ENCODE peak calls at places on chromosome 4, in ten cellular contexts. One of them, this sample, is unnamed.

GRCh38 chr4:15159477-15160019 is 157.3 kb downstream of the CPEB2 start:
- DNase-seq in SW480: no peak
- DNase-seq in AG10803: no peak
- DNase-seq in H4: no peak
- DNase-seq in NCI-H1417 treated with DMSO at 0.1 percent for 48 hours: no peak
- DNase-seq in fibroblast of pulmonary artery: no peak
- DNase-seq in HFF-Myc: no peak
- DNase-seq in Right ventricle myocardium superior: no peak
- DNase-seq in stimulated activated CD4-positive, alpha-beta T cell treated with anti-CD3 and anti-CD28 coated beads, Interleukin-4, amount 100 ng/mL, for 48 hours: no peak
- DNase-seq in T-helper 2 cell: no peak
- DNase-seq in this sample: no peak

GRCh38 chr4:56658410-56659003 is 22.6 kb downstream of the HOPX start:
- DNase-seq in HFF-Myc: no peak
- DNase-seq in SW480: no peak
- DNase-seq in NCI-H1417 treated with DMSO at 0.1 percent for 48 hours: no peak
- DNase-seq in AG10803: peak; percentile 42
- DNase-seq in H4: no peak
- DNase-seq in stimulated activated CD4-positive, alpha-beta T cell treated with anti-CD3 and anti-CD28 coated beads, Interleukin-4, amount 100 ng/mL, for 48 hours: no peak
- DNase-seq in Right ventricle myocardium superior: no peak
- DNase-seq in fibroblast of pulmonary artery: peak; percentile 60
- DNase-seq in T-helper 2 cell: no peak
- DNase-seq in this sample: no peak

GRCh38 chr4:38169524-38169923 is 209.3 kb downstream of the PTTG2 start:
- DNase-seq in NCI-H1417 treated with DMSO at 0.1 percent for 48 hours: no peak
- DNase-seq in H4: peak; percentile 47
- DNase-seq in SW480: peak; percentile 78
- DNase-seq in fibroblast of pulmonary artery: no peak
- DNase-seq in AG10803: no peak
- DNase-seq in T-helper 2 cell: peak; percentile 55
- DNase-seq in Right ventricle myocardium superior: no peak
- DNase-seq in HFF-Myc: no peak
- DNase-seq in stimulated activated CD4-positive, alpha-beta T cell treated with anti-CD3 and anti-CD28 coated beads, Interleukin-4, amount 100 ng/mL, for 48 hours: no peak
- DNase-seq in this sample: no peak

GRCh38 chr4:51844157-51845054 is 1.5 kb downstream of the DCUN1D4 start:
- DNase-seq in NCI-H1417 treated with DMSO at 0.1 percent for 48 hours: peak; percentile 52
- DNase-seq in fibroblast of pulmonary artery: peak; percentile 96
- DNase-seq in T-helper 2 cell: peak; percentile 90
- DNase-seq in AG10803: peak; percentile 89
- DNase-seq in H4: peak; percentile 91
- DNase-seq in HFF-Myc: peak; percentile 77
- DNase-seq in SW480: peak; percentile 88
- DNase-seq in Right ventricle myocardium superior: peak; percentile 96
- DNase-seq in stimulated activated CD4-positive, alpha-beta T cell treated with anti-CD3 and anti-CD28 coated beads, Interleukin-4, amount 100 ng/mL, for 48 hours: peak; percentile 72
- DNase-seq in this sample: peak; percentile 93

GRCh38 chr4:1411436-1412375 is 5.5 kb upstream of the NKX1-1 start:
- DNase-seq in HFF-Myc: no peak
- DNase-seq in T-helper 2 cell: no peak
- DNase-seq in SW480: no peak
- DNase-seq in AG10803: no peak
- DNase-seq in fibroblast of pulmonary artery: no peak
- DNase-seq in Right ventricle myocardium superior: peak; percentile 19
- DNase-seq in stimulated activated CD4-positive, alpha-beta T cell treated with anti-CD3 and anti-CD28 coated beads, Interleukin-4, amount 100 ng/mL, for 48 hours: no peak
- DNase-seq in NCI-H1417 treated with DMSO at 0.1 percent for 48 hours: no peak
- DNase-seq in H4: no peak
- DNase-seq in this sample: no peak

GRCh38 chr4:152422817-152423320 is 113.0 kb downstream of the FBXW7 start:
- DNase-seq in H4: no peak
- DNase-seq in SW480: no peak
- DNase-seq in fibroblast of pulmonary artery: no peak
- DNase-seq in Right ventricle myocardium superior: no peak
- DNase-seq in T-helper 2 cell: no peak
- DNase-seq in stimulated activated CD4-positive, alpha-beta T cell treated with anti-CD3 and anti-CD28 coated beads, Interleukin-4, amount 100 ng/mL, for 48 hours: no peak
- DNase-seq in NCI-H1417 treated with DMSO at 0.1 percent for 48 hours: no peak
- DNase-seq in HFF-Myc: no peak
- DNase-seq in AG10803: no peak
- DNase-seq in this sample: no peak

GRCh38 chr4:40507977-40508376 is 121.7 kb downstream of the RBM47 start:
- DNase-seq in stimulated activated CD4-positive, alpha-beta T cell treated with anti-CD3 and anti-CD28 coated beads, Interleukin-4, amount 100 ng/mL, for 48 hours: no peak
- DNase-seq in SW480: no peak
- DNase-seq in HFF-Myc: no peak
- DNase-seq in Right ventricle myocardium superior: no peak
- DNase-seq in NCI-H1417 treated with DMSO at 0.1 percent for 48 hours: no peak
- DNase-seq in AG10803: no peak
- DNase-seq in H4: no peak
- DNase-seq in T-helper 2 cell: no peak
- DNase-seq in fibroblast of pulmonary artery: no peak
- DNase-seq in this sample: no peak

GRCh38 chr4:138405439-138405838 is 163.3 kb upstream of the SLC7A11 start:
- DNase-seq in HFF-Myc: no peak
- DNase-seq in H4: no peak
- DNase-seq in stimulated activated CD4-positive, alpha-beta T cell treated with anti-CD3 and anti-CD28 coated beads, Interleukin-4, amount 100 ng/mL, for 48 hours: no peak
- DNase-seq in T-helper 2 cell: no peak
- DNase-seq in SW480: peak; percentile 13
- DNase-seq in Right ventricle myocardium superior: no peak
- DNase-seq in AG10803: no peak
- DNase-seq in NCI-H1417 treated with DMSO at 0.1 percent for 48 hours: no peak
- DNase-seq in fibroblast of pulmonary artery: peak; percentile 12
- DNase-seq in this sample: no peak

GRCh38 chr4:4460759-4461158 is 73.9 kb downstream of the NSG1 start:
- DNase-seq in T-helper 2 cell: peak; percentile 20
- DNase-seq in fibroblast of pulmonary artery: no peak
- DNase-seq in NCI-H1417 treated with DMSO at 0.1 percent for 48 hours: no peak
- DNase-seq in HFF-Myc: no peak
- DNase-seq in SW480: no peak
- DNase-seq in Right ventricle myocardium superior: no peak
- DNase-seq in AG10803: no peak
- DNase-seq in H4: no peak
- DNase-seq in stimulated activated CD4-positive, alpha-beta T cell treated with anti-CD3 and anti-CD28 coated beads, Interleukin-4, amount 100 ng/mL, for 48 hours: no peak
- DNase-seq in this sample: no peak

GRCh38 chr4:35151816-35152572 is 1092.3 kb downstream of the ARAP2 start:
- DNase-seq in H4: peak; percentile 33
- DNase-seq in SW480: peak; percentile 20
- DNase-seq in T-helper 2 cell: no peak
- DNase-seq in Right ventricle myocardium superior: no peak
- DNase-seq in AG10803: no peak
- DNase-seq in stimulated activated CD4-positive, alpha-beta T cell treated with anti-CD3 and anti-CD28 coated beads, Interleukin-4, amount 100 ng/mL, for 48 hours: no peak
- DNase-seq in HFF-Myc: peak; percentile 3
- DNase-seq in fibroblast of pulmonary artery: no peak
- DNase-seq in NCI-H1417 treated with DMSO at 0.1 percent for 48 hours: no peak
- DNase-seq in this sample: no peak

GRCh38 chr4:26320159-26320452 is 708 bp upstream of the RBPJ start:
- DNase-seq in NCI-H1417 treated with DMSO at 0.1 percent for 48 hours: no peak
- DNase-seq in stimulated activated CD4-positive, alpha-beta T cell treated with anti-CD3 and anti-CD28 coated beads, Interleukin-4, amount 100 ng/mL, for 48 hours: no peak
- DNase-seq in T-helper 2 cell: peak; percentile 68
- DNase-seq in SW480: no peak
- DNase-seq in HFF-Myc: no peak
- DNase-seq in H4: peak; percentile 42
- DNase-seq in Right ventricle myocardium superior: no peak
- DNase-seq in AG10803: peak; percentile 39
- DNase-seq in fibroblast of pulmonary artery: peak; percentile 37
- DNase-seq in this sample: no peak

GRCh38 chr4:15707363-15707715 is 4.5 kb downstream of the BST1 start:
- DNase-seq in fibroblast of pulmonary artery: no peak
- DNase-seq in AG10803: no peak
- DNase-seq in stimulated activated CD4-positive, alpha-beta T cell treated with anti-CD3 and anti-CD28 coated beads, Interleukin-4, amount 100 ng/mL, for 48 hours: no peak
- DNase-seq in HFF-Myc: no peak
- DNase-seq in Right ventricle myocardium superior: no peak
- DNase-seq in H4: no peak
- DNase-seq in NCI-H1417 treated with DMSO at 0.1 percent for 48 hours: no peak
- DNase-seq in SW480: no peak
- DNase-seq in T-helper 2 cell: no peak
- DNase-seq in this sample: no peak

GRCh38 chr4:169846396-169846795 is 88.7 kb upstream of the HPF1 start:
- DNase-seq in HFF-Myc: no peak
- DNase-seq in fibroblast of pulmonary artery: no peak
- DNase-seq in T-helper 2 cell: no peak
- DNase-seq in Right ventricle myocardium superior: no peak
- DNase-seq in H4: no peak
- DNase-seq in stimulated activated CD4-positive, alpha-beta T cell treated with anti-CD3 and anti-CD28 coated beads, Interleukin-4, amount 100 ng/mL, for 48 hours: no peak
- DNase-seq in AG10803: no peak
- DNase-seq in SW480: no peak
- DNase-seq in NCI-H1417 treated with DMSO at 0.1 percent for 48 hours: no peak
- DNase-seq in this sample: no peak

GRCh38 chr4:63717384-63717783 is 691.9 kb downstream of the TECRL start:
- DNase-seq in HFF-Myc: no peak
- DNase-seq in SW480: no peak
- DNase-seq in fibroblast of pulmonary artery: peak; percentile 48
- DNase-seq in Right ventricle myocardium superior: no peak
- DNase-seq in T-helper 2 cell: no peak
- DNase-seq in H4: peak; percentile 23
- DNase-seq in NCI-H1417 treated with DMSO at 0.1 percent for 48 hours: no peak
- DNase-seq in stimulated activated CD4-positive, alpha-beta T cell treated with anti-CD3 and anti-CD28 coated beads, Interleukin-4, amount 100 ng/mL, for 48 hours: no peak
- DNase-seq in AG10803: no peak
- DNase-seq in this sample: no peak

GRCh38 chr4:55851885-55852284 is 1.6 kb upstream of the EXOC1 start:
- DNase-seq in Right ventricle myocardium superior: no peak
- DNase-seq in NCI-H1417 treated with DMSO at 0.1 percent for 48 hours: no peak
- DNase-seq in H4: no peak
- DNase-seq in stimulated activated CD4-positive, alpha-beta T cell treated with anti-CD3 and anti-CD28 coated beads, Interleukin-4, amount 100 ng/mL, for 48 hours: no peak
- DNase-seq in HFF-Myc: no peak
- DNase-seq in T-helper 2 cell: peak; percentile 30
- DNase-seq in AG10803: no peak
- DNase-seq in fibroblast of pulmonary artery: no peak
- DNase-seq in SW480: peak; percentile 83
- DNase-seq in this sample: no peak

GRCh38 chr4:97153042-97153441 is 990.2 kb downstream of the STPG2 start:
- DNase-seq in fibroblast of pulmonary artery: peak; percentile 22
- DNase-seq in Right ventricle myocardium superior: no peak
- DNase-seq in stimulated activated CD4-positive, alpha-beta T cell treated with anti-CD3 and anti-CD28 coated beads, Interleukin-4, amount 100 ng/mL, for 48 hours: no peak
- DNase-seq in H4: peak; percentile 28
- DNase-seq in NCI-H1417 treated with DMSO at 0.1 percent for 48 hours: no peak
- DNase-seq in AG10803: no peak
- DNase-seq in T-helper 2 cell: no peak
- DNase-seq in HFF-Myc: no peak
- DNase-seq in SW480: no peak
- DNase-seq in this sample: no peak

GRCh38 chr4:150283689-150284088 is 205.4 kb downstream of the DCLK2 start:
- DNase-seq in Right ventricle myocardium superior: no peak
- DNase-seq in HFF-Myc: peak; percentile 89
- DNase-seq in SW480: no peak
- DNase-seq in T-helper 2 cell: peak; percentile 16
- DNase-seq in stimulated activated CD4-positive, alpha-beta T cell treated with anti-CD3 and anti-CD28 coated beads, Interleukin-4, amount 100 ng/mL, for 48 hours: no peak
- DNase-seq in H4: peak; percentile 52
- DNase-seq in fibroblast of pulmonary artery: peak; percentile 93
- DNase-seq in AG10803: peak; percentile 97
- DNase-seq in NCI-H1417 treated with DMSO at 0.1 percent for 48 hours: no peak
- DNase-seq in this sample: no peak

GRCh38 chr4:66160606-66161005 is 490.3 kb upstream of the EPHA5 start:
- DNase-seq in Right ventricle myocardium superior: no peak
- DNase-seq in AG10803: no peak
- DNase-seq in NCI-H1417 treated with DMSO at 0.1 percent for 48 hours: no peak
- DNase-seq in SW480: no peak
- DNase-seq in H4: no peak
- DNase-seq in T-helper 2 cell: no peak
- DNase-seq in stimulated activated CD4-positive, alpha-beta T cell treated with anti-CD3 and anti-CD28 coated beads, Interleukin-4, amount 100 ng/mL, for 48 hours: no peak
- DNase-seq in fibroblast of pulmonary artery: peak; percentile 46
- DNase-seq in HFF-Myc: no peak
- DNase-seq in this sample: no peak

GRCh38 chr4:150581611-150582010 is 340 bp upstream of the MAB21L2 start:
- DNase-seq in fibroblast of pulmonary artery: peak; percentile 71
- DNase-seq in H4: peak; percentile 94
- DNase-seq in Right ventricle myocardium superior: no peak
- DNase-seq in T-helper 2 cell: no peak
- DNase-seq in AG10803: no peak
- DNase-seq in HFF-Myc: no peak
- DNase-seq in stimulated activated CD4-positive, alpha-beta T cell treated with anti-CD3 and anti-CD28 coated beads, Interleukin-4, amount 100 ng/mL, for 48 hours: no peak
- DNase-seq in NCI-H1417 treated with DMSO at 0.1 percent for 48 hours: no peak
- DNase-seq in SW480: no peak
- DNase-seq in this sample: no peak

GRCh38 chr4:52054254-52054653 is 3.1 kb downstream of the SPATA18 start:
- DNase-seq in T-helper 2 cell: no peak
- DNase-seq in HFF-Myc: no peak
- DNase-seq in Right ventricle myocardium superior: no peak
- DNase-seq in H4: no peak
- DNase-seq in fibroblast of pulmonary artery: no peak
- DNase-seq in NCI-H1417 treated with DMSO at 0.1 percent for 48 hours: no peak
- DNase-seq in AG10803: no peak
- DNase-seq in SW480: no peak
- DNase-seq in stimulated activated CD4-positive, alpha-beta T cell treated with anti-CD3 and anti-CD28 coated beads, Interleukin-4, amount 100 ng/mL, for 48 hours: no peak
- DNase-seq in this sample: no peak

GRCh38 chr4:61003301-61003700 is 196.8 kb upstream of the ADGRL3 start:
- DNase-seq in T-helper 2 cell: no peak
- DNase-seq in SW480: peak; percentile 59
- DNase-seq in stimulated activated CD4-positive, alpha-beta T cell treated with anti-CD3 and anti-CD28 coated beads, Interleukin-4, amount 100 ng/mL, for 48 hours: no peak
- DNase-seq in Right ventricle myocardium superior: no peak
- DNase-seq in HFF-Myc: no peak
- DNase-seq in NCI-H1417 treated with DMSO at 0.1 percent for 48 hours: no peak
- DNase-seq in H4: no peak
- DNase-seq in fibroblast of pulmonary artery: peak; percentile 1
- DNase-seq in AG10803: no peak
- DNase-seq in this sample: no peak

GRCh38 chr4:42654606-42655005 is 2.3 kb downstream of the ATP8A1 start:
- DNase-seq in H4: peak; percentile 84
- DNase-seq in T-helper 2 cell: peak; percentile 28
- DNase-seq in Right ventricle myocardium superior: no peak
- DNase-seq in stimulated activated CD4-positive, alpha-beta T cell treated with anti-CD3 and anti-CD28 coated beads, Interleukin-4, amount 100 ng/mL, for 48 hours: no peak
- DNase-seq in NCI-H1417 treated with DMSO at 0.1 percent for 48 hours: no peak
- DNase-seq in SW480: peak; percentile 14
- DNase-seq in fibroblast of pulmonary artery: peak; percentile 62
- DNase-seq in AG10803: peak; percentile 59
- DNase-seq in HFF-Myc: no peak
- DNase-seq in this sample: no peak

GRCh38 chr4:158304694-158305093 is 94.4 kb downstream of the TMEM144 start:
- DNase-seq in HFF-Myc: no peak
- DNase-seq in SW480: no peak
- DNase-seq in stimulated activated CD4-positive, alpha-beta T cell treated with anti-CD3 and anti-CD28 coated beads, Interleukin-4, amount 100 ng/mL, for 48 hours: no peak
- DNase-seq in fibroblast of pulmonary artery: no peak
- DNase-seq in AG10803: no peak
- DNase-seq in T-helper 2 cell: no peak
- DNase-seq in H4: no peak
- DNase-seq in Right ventricle myocardium superior: no peak
- DNase-seq in NCI-H1417 treated with DMSO at 0.1 percent for 48 hours: no peak
- DNase-seq in this sample: no peak

GRCh38 chr4:119725688-119726330 is 97.2 kb upstream of the PDE5A start:
- DNase-seq in SW480: no peak
- DNase-seq in stimulated activated CD4-positive, alpha-beta T cell treated with anti-CD3 and anti-CD28 coated beads, Interleukin-4, amount 100 ng/mL, for 48 hours: no peak
- DNase-seq in HFF-Myc: no peak
- DNase-seq in fibroblast of pulmonary artery: no peak
- DNase-seq in H4: no peak
- DNase-seq in T-helper 2 cell: no peak
- DNase-seq in NCI-H1417 treated with DMSO at 0.1 percent for 48 hours: no peak
- DNase-seq in AG10803: no peak
- DNase-seq in Right ventricle myocardium superior: no peak
- DNase-seq in this sample: no peak

GRCh38 chr4:150668824-150669223 is 86.9 kb downstream of the MAB21L2 start:
- DNase-seq in NCI-H1417 treated with DMSO at 0.1 percent for 48 hours: no peak
- DNase-seq in fibroblast of pulmonary artery: no peak
- DNase-seq in T-helper 2 cell: no peak
- DNase-seq in Right ventricle myocardium superior: no peak
- DNase-seq in SW480: no peak
- DNase-seq in AG10803: no peak
- DNase-seq in stimulated activated CD4-positive, alpha-beta T cell treated with anti-CD3 and anti-CD28 coated beads, Interleukin-4, amount 100 ng/mL, for 48 hours: no peak
- DNase-seq in HFF-Myc: no peak
- DNase-seq in H4: no peak
- DNase-seq in this sample: no peak

GRCh38 chr4:146243141-146243882 is 29.0 kb downstream of the REELD1 start:
- DNase-seq in fibroblast of pulmonary artery: peak; percentile 28
- DNase-seq in NCI-H1417 treated with DMSO at 0.1 percent for 48 hours: no peak
- DNase-seq in Right ventricle myocardium superior: no peak
- DNase-seq in H4: no peak
- DNase-seq in T-helper 2 cell: peak; percentile 54
- DNase-seq in stimulated activated CD4-positive, alpha-beta T cell treated with anti-CD3 and anti-CD28 coated beads, Interleukin-4, amount 100 ng/mL, for 48 hours: peak; percentile 67
- DNase-seq in SW480: no peak
- DNase-seq in HFF-Myc: no peak
- DNase-seq in AG10803: no peak
- DNase-seq in this sample: peak; percentile 25

GRCh38 chr4:88352062-88352461 is 26.6 kb upstream of the HERC6 start:
- DNase-seq in fibroblast of pulmonary artery: peak; percentile 46
- DNase-seq in SW480: peak; percentile 5
- DNase-seq in HFF-Myc: peak; percentile 25
- DNase-seq in T-helper 2 cell: no peak
- DNase-seq in stimulated activated CD4-positive, alpha-beta T cell treated with anti-CD3 and anti-CD28 coated beads, Interleukin-4, amount 100 ng/mL, for 48 hours: no peak
- DNase-seq in Right ventricle myocardium superior: no peak
- DNase-seq in H4: peak; percentile 23
- DNase-seq in NCI-H1417 treated with DMSO at 0.1 percent for 48 hours: no peak
- DNase-seq in AG10803: peak; percentile 83
- DNase-seq in this sample: no peak

GRCh38 chr4:176548571-176548970 is 228.8 kb downstream of the SPCS3 start:
- DNase-seq in fibroblast of pulmonary artery: no peak
- DNase-seq in HFF-Myc: no peak
- DNase-seq in stimulated activated CD4-positive, alpha-beta T cell treated with anti-CD3 and anti-CD28 coated beads, Interleukin-4, amount 100 ng/mL, for 48 hours: no peak
- DNase-seq in SW480: no peak
- DNase-seq in T-helper 2 cell: no peak
- DNase-seq in AG10803: peak; percentile 50
- DNase-seq in Right ventricle myocardium superior: no peak
- DNase-seq in NCI-H1417 treated with DMSO at 0.1 percent for 48 hours: no peak
- DNase-seq in H4: peak; percentile 25
- DNase-seq in this sample: no peak